ENCODE peak calls at places on chromosome 19, in ten cellular contexts. O is GM06990; F is SJSA1; W is cardiac muscle cell; B is GM23248; I is OCI-LY7; C is sigmoid colon; N is brain microvascular endothelial cell; P is breast epithelium; K is CD8-positive, alpha-beta memory T cell. U is an unnamed sample.

GRCh38 chr19:54921082-54921481 is 15.1 kb downstream of the NCR1 start:
- DNase-seq in W (no peak), C (no peak), I (no peak), B (no peak), K (no peak), N (no peak), P (no peak), O (no peak), F (no peak), U (peak; percentile 9)

GRCh38 chr19:3369337-3370213 is 3.2 kb downstream of the NFIC start:
- DNase-seq in P (no peak), N (no peak), W (no peak), C (peak; percentile 94), B (peak; percentile 89), K (no peak), F (no peak), O (peak; percentile 54), I (no peak), U (no peak)

GRCh38 chr19:4976412-4977298 is 7.7 kb downstream of the KDM4B start:
- DNase-seq in B (peak; percentile 99), F (peak; percentile 66), K (no peak), N (no peak), C (peak; percentile 98), P (peak; percentile 88), I (no peak), W (no peak), O (no peak), U (no peak)

GRCh38 chr19:29680447-29680846 is 15.2 kb downstream of the PLEKHF1 start:
- DNase-seq in F (no peak), N (no peak), I (peak; percentile 66), W (no peak), O (peak; percentile 77), P (no peak), K (peak; percentile 79), B (no peak), C (no peak), U (peak; percentile 88)

GRCh38 chr19:45809643-45810159 is 5.4 kb downstream of the RSPH6A start:
- DNase-seq in W (no peak), N (peak; percentile 45), I (peak; percentile 54), B (peak; percentile 58), F (peak; percentile 68), C (no peak), K (no peak), P (no peak), O (peak; percentile 67), U (no peak)

GRCh38 chr19:19113040-19113541 is 25.2 kb downstream of the TMEM161A start:
- DNase-seq in C (no peak), P (no peak), K (no peak), O (no peak), W (peak; percentile 82), B (peak; percentile 64), F (no peak), N (peak; percentile 56), I (peak; percentile 21), U (peak; percentile 21)

GRCh38 chr19:36547001-36547732 is 19.1 kb upstream of the ZNF260 start:
- DNase-seq in P (no peak), W (no peak), I (peak; percentile 37), O (no peak), N (no peak), K (no peak), C (no peak), B (peak; percentile 3), F (no peak), U (no peak)

GRCh38 chr19:36121486-36122124 is 6.3 kb downstream of the TBCB start:
- DNase-seq in W (no peak), K (no peak), I (no peak), B (no peak), N (no peak), P (no peak), C (no peak), O (no peak), F (no peak), U (no peak)

GRCh38 chr19:3506384-3507340 is 551 bp downstream of the FZR1 start:
- DNase-seq in N (peak; percentile 9), C (peak; percentile 80), B (peak; percentile 67), K (peak; percentile 28), O (no peak), W (peak; percentile 43), F (no peak), P (peak; percentile 43), I (peak; percentile 26), U (no peak)

GRCh38 chr19:45364696-45365095 is 5.7 kb downstream of the ERCC2 start:
- DNase-seq in F (no peak), B (no peak), C (no peak), P (no peak), K (no peak), N (no peak), W (no peak), O (no peak), I (no peak), U (no peak)

GRCh38 chr19:33301011-33301899 is 1.1 kb downstream of the CEBPA start:
- DNase-seq in C (peak; percentile 69), N (no peak), K (no peak), W (peak; percentile 40), O (no peak), I (no peak), B (peak; percentile 37), P (no peak), F (no peak), U (no peak)

GRCh38 chr19:11137542-11138384 is 17.8 kb downstream of the SPC24 start:
- DNase-seq in I (peak; percentile 57), K (peak; percentile 52), P (peak; percentile 74), F (peak; percentile 95), N (peak; percentile 77), W (peak; percentile 80), C (peak; percentile 95), B (peak; percentile 95), O (no peak), U (peak; percentile 75)
- H3K4me3 ChIP-seq in I (no peak overlapping the region), K (peak overlapping the region; percentile 61), P (peak overlapping the region; percentile 22), F (no peak overlapping the region), N (peak overlapping the region; percentile 29), W (no peak overlapping the region), C (peak overlapping the region; percentile 30), B (peak overlapping the region; percentile 43), O (peak overlapping the region; percentile 55), U (peak overlapping the region; percentile 41)

GRCh38 chr19:17618281-17618903 is 62.9 kb downstream of the COLGALT1 start:
- DNase-seq in N (no peak), K (no peak), C (no peak), P (no peak), F (no peak), B (no peak), I (no peak), O (no peak), W (no peak), U (no peak)

GRCh38 chr19:17617807-17618192 is 62.4 kb downstream of the COLGALT1 start:
- DNase-seq in N (no peak), C (no peak), I (no peak), K (no peak), B (no peak), W (no peak), F (no peak), P (no peak), O (no peak), U (no peak)

GRCh38 chr19:17615889-17616685 is 60.6 kb downstream of the COLGALT1 start:
- DNase-seq in B (peak; percentile 16), P (no peak), O (no peak), K (no peak), N (no peak), F (no peak), I (no peak), W (no peak), C (no peak), U (no peak)

GRCh38 chr19:17616961-17617806 is 61.7 kb downstream of the COLGALT1 start:
- DNase-seq in I (peak; percentile 22), W (no peak), O (no peak), C (no peak), F (no peak), K (no peak), N (peak; percentile 11), B (peak; percentile 30), P (no peak), U (no peak)

GRCh38 chr19:17616686-17616960 is 61.2 kb downstream of the COLGALT1 start:
- DNase-seq in F (no peak), C (no peak), W (no peak), P (no peak), B (no peak), O (no peak), I (no peak), K (no peak), N (no peak), U (no peak)
- H3K4me3 ChIP-seq in F (no peak overlapping the region), C (peak overlapping the region; percentile 7), W (no peak overlapping the region), P (no peak overlapping the region), B (no peak overlapping the region), O (no peak overlapping the region), I (no peak overlapping the region), K (no peak overlapping the region), N (no peak overlapping the region), U (no peak overlapping the region)

GRCh38 chr19:996051-996838 is 4.0 kb upstream of the GRIN3B start:
- DNase-seq in B (peak; percentile 84), I (no peak), O (peak; percentile 75), F (no peak), C (no peak), P (peak; percentile 47), N (peak; percentile 45), W (no peak), K (peak; percentile 90), U (no peak)
- H3K4me3 ChIP-seq in B (peak overlapping the region; percentile 41), I (no peak overlapping the region), O (no peak overlapping the region), F (no peak overlapping the region), C (no peak overlapping the region), P (no peak overlapping the region), N (no peak overlapping the region), W (no peak overlapping the region), K (peak overlapping the region; percentile 34), U (no peak overlapping the region)

GRCh38 chr19:39140594-39140993 is 15.0 kb downstream of the PAK4 start:
- DNase-seq in N (no peak), W (no peak), C (no peak), K (no peak), F (no peak), P (no peak), B (no peak), I (no peak), O (no peak), U (no peak)

GRCh38 chr19:39140195-39140516 is 14.6 kb downstream of the PAK4 start:
- DNase-seq in N (no peak), O (no peak), P (no peak), K (no peak), F (no peak), B (no peak), W (no peak), I (no peak), C (no peak), U (no peak)

GRCh38 chr19:39142655-39143054 is 17.1 kb downstream of the PAK4 start:
- DNase-seq in C (no peak), F (no peak), N (no peak), P (no peak), K (no peak), W (no peak), O (no peak), I (no peak), B (no peak), U (no peak)

GRCh38 chr19:39139305-39140194 is 14.0 kb downstream of the PAK4 start:
- DNase-seq in P (no peak), K (no peak), W (peak; percentile 74), B (no peak), I (no peak), C (no peak), N (no peak), F (no peak), O (no peak), U (no peak)

DNA sequence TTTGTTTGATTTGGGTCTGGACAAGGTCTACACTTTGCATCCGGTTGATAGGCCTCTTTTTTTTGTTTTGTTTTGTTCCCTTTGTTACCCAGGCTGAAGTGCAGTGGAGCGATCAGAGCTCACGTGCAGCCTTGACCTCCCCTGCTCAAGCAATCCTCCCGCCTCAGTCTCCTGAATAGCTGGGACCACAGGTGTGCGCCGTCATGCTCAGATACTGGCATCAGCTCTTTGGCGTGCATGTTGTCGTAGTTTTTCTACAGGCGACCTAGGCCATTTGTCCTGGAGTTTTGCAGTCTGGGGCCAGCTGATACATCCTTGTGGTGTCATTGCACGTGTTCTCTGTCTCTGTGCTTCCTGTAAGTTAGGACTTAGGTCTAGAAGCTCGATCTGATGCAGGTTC is 16.3 kb downstream of the PAK4 start:
- DNase-seq in P (no peak), B (no peak), I (no peak), C (no peak), W (no peak), O (no peak), N (no peak), K (no peak), F (no peak), U (no peak)
- H3K4me3 ChIP-seq in P (no peak overlapping the region), B (no peak overlapping the region), I (no peak overlapping the region), C (no peak overlapping the region), W (no peak overlapping the region), O (no peak overlapping the region), N (no peak overlapping the region), K (no peak overlapping the region), F (no peak overlapping the region), U (no peak overlapping the region)